ENCODE peak calls at places on chromosomes 5 and 9, in seven cellular contexts. R, N, V, W, I, X and S are unnamed samples. For H3K4me1, the result is how much of the 10 kb centered on the place peaks cover.

GRCh38 chr5:76403963-76404693 is 1.0 kb downstream of the IQGAP2 start:
- DNase-seq in R (peak), N (peak), V (peak), W (no peak), I (peak), X (peak), S (peak)

GRCh38 chr9:27110181-27110580 is 1.2 kb downstream of the TEK start:
- DNase-seq in R (no peak), N (no peak), V (no peak), W (no peak), I (no peak), X (no peak), S (no peak)

GRCh38 chr5:145858929-145859328 is 13.9 kb downstream of the GRXCR2 start:
- DNase-seq in R (no peak), N (no peak), V (no peak), W (peak), I (no peak), X (no peak), S (no peak)

GRCh38 chr5:168772466-168772961 is 193.3 kb upstream of the PANK3 start:
- DNase-seq in R (no peak), N (no peak), V (no peak), W (no peak), I (no peak), X (no peak), S (no peak)

GRCh38 chr9:71269859-71270258 is 148.4 kb upstream of the TRPM3 start:
- DNase-seq in R (no peak), N (no peak), V (no peak), W (no peak), I (no peak), X (no peak), S (no peak)

GRCh38 chr9:126591083-126591482 is 22.6 kb upstream of the LMX1B start:
- DNase-seq in R (no peak), N (no peak), V (no peak), W (peak), I (no peak), X (no peak), S (no peak)

GRCh38 chr5:156879665-156880285 is 29.7 kb downstream of the PPP1R2B start:
- DNase-seq in R (no peak), N (no peak), V (no peak), W (no peak), I (no peak), X (no peak), S (no peak)

GRCh38 chr9:86659413-86660046 is 287.8 kb downstream of the GAS1 start:
- DNase-seq in R (no peak), N (no peak), V (no peak), W (peak), I (no peak), X (no peak), S (no peak)

GRCh38 chr9:125649315-125649714 is 57.7 kb downstream of the MAPKAP1 start:
- DNase-seq in R (no peak), N (no peak), V (no peak), W (peak), I (no peak), X (no peak), S (no peak)

GRCh38 chr5:98836175-98836574 is 62.7 kb downstream of the RGMB start:
- DNase-seq in R (no peak), N (no peak), V (no peak), W (no peak), I (no peak), X (no peak), S (no peak)

GRCh38 chr9:77912895-77913693 is 118.5 kb downstream of the GNAQ start:
- DNase-seq in R (no peak), N (no peak), V (no peak), W (peak), I (no peak), X (no peak), S (no peak)

GRCh38 chr9:82890401-82890800 is 172.5 kb downstream of the RASEF start:
- DNase-seq in R (no peak), N (no peak), V (no peak), W (no peak), I (no peak), X (no peak), S (no peak)

GRCh38 chr5:1644810-1645571 is 121.2 kb upstream of the LPCAT1 start:
- DNase-seq in R (peak), N (peak), V (peak), W (peak), I (peak), X (peak), S (peak)

GRCh38 chr5:35863159-35863558 is 6.5 kb downstream of the IL7R start:
- DNase-seq in R (no peak), N (no peak), V (no peak), W (no peak), I (no peak), X (no peak), S (no peak)
- H3K4me1 ChIP-seq in R (under half), N (under half), V (under half), W (under half), I (under half), X (under half), S (under half)

DNA sequence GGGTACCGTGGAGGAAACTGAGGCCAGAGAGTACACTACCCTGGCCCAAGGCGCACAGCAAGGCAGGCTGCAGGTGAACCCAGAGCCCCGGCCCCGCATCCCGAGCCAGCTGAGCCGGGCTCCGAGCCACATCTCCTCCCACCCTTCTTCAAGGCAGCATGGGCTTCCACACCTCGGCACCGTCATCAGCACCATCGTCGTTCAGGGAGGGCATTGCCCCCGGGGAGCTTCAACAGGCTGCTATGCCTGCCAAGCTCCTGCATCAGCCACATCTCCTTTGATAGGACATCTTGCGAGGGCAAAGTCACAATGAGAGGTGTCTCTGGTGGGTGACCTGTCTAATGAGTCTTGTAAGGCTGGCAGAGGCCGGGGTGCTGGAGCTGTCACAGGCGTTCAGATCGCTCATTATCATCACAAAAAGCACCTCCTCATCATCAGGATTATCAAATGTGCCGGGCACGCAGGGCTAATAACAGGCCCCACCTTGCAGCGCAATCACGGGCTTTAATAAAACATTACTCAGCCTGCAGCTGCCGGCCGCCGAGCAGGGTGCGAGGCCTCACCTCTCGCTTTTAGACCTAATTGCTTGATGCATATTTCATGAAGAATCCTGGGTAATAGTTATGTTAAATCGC is 20.0 kb upstream of the SLC25A51 start:
- DNase-seq in R (no peak), N (peak), V (peak), W (no peak), I (peak), X (no peak), S (no peak)
- H3K4me1 ChIP-seq in R (under half), N (under half), V (under half), W (under half), I (under half), X (under half), S (under half)

DNA sequence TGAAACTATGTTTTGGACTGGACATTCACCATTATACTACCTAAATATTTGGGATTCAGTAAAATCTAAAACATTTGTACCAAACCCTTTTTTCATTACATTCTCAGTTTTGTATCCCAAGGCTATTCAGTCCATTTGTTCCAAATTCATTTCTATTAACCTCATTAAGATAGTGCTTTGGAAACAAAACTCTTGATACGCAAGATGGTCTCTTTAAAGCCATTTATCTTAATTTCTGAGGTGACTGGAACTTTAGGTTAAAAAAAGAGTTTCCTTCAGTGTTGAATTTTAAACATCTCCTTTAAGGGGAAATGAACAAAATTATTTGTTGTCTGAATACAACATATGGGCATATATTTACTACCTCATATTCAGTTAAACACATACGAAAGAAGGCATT is 702.5 kb upstream of the GRAMD2B start:
- DNase-seq in R (no peak), N (no peak), V (no peak), W (no peak), I (no peak), X (no peak), S (no peak)
- H3K4me1 ChIP-seq in R (under half), N (under half), V (under half), W (under half), I (under half), X (under half), S (under half)

GRCh38 chr5:56330167-56330566 is 97.0 kb upstream of the ANKRD55 start:
- DNase-seq in R (no peak), N (no peak), V (no peak), W (no peak), I (no peak), X (no peak), S (no peak)
- H3K4me1 ChIP-seq in R (under half), N (under half), V (under half), W (under half), I (under half), X (under half), S (under half)

DNA sequence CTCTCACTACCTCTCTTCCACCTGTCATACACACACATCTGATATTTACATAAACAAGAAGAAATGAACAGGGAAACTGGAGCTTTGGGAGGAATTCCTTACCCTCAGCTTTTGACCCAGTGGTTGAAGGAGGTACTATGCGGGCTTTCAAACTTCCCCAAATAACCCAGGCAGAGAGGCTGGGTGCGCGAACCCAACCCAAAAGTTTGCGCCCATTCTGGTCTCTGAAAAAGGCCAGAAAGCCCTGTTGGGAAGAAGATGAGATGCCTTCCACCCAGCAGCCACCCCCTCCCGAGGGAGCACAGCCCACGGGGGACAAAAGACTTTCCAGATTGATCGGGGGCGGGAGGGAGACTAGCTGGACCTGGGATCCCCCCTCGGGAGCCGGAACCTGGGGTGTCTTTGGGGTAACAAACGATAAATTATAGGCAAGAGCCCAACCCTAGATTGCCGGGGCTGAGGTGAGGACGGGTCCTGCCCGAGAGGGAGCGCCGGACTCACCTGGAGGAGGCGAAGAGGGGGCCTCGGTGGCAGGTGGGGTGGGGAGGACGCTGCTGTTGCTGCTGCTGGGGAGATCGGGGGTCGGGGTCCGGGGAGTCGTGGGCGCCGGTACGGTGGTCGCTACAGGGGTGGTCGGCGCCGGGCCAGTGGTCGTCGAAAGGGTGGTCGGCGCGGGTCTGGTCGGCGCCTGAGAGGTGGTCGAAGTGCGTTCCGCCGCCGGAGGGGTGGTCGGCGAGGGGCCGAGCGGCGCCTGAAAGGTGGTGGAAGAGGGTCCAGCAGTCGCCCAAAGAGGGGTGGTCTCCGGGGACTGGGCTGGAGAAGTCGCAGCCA is 798 bp downstream of the MEGF9 start:
- DNase-seq in R (no peak), N (peak), V (peak), W (no peak), I (peak), X (peak), S (peak)
- H3K4me1 ChIP-seq in R (under half), N (under half), V (half or more), W (under half), I (under half), X (under half), S (under half)

GRCh38 chr5:115417076-115417475 is 120.6 kb upstream of the CCDC112 start:
- DNase-seq in R (no peak), N (no peak), V (no peak), W (no peak), I (no peak), X (no peak), S (no peak)

GRCh38 chr5:115419794-115420585 is 123.5 kb upstream of the CCDC112 start:
- DNase-seq in R (peak), N (peak), V (no peak), W (peak), I (no peak), X (no peak), S (no peak)

GRCh38 chr5:115418788-115419187 is 122.3 kb upstream of the CCDC112 start:
- DNase-seq in R (peak), N (peak), V (no peak), W (no peak), I (no peak), X (no peak), S (no peak)

GRCh38 chr5:115415143-115415491 is 118.7 kb upstream of the CCDC112 start:
- DNase-seq in R (peak), N (peak), V (no peak), W (peak), I (no peak), X (no peak), S (peak)

DNA sequence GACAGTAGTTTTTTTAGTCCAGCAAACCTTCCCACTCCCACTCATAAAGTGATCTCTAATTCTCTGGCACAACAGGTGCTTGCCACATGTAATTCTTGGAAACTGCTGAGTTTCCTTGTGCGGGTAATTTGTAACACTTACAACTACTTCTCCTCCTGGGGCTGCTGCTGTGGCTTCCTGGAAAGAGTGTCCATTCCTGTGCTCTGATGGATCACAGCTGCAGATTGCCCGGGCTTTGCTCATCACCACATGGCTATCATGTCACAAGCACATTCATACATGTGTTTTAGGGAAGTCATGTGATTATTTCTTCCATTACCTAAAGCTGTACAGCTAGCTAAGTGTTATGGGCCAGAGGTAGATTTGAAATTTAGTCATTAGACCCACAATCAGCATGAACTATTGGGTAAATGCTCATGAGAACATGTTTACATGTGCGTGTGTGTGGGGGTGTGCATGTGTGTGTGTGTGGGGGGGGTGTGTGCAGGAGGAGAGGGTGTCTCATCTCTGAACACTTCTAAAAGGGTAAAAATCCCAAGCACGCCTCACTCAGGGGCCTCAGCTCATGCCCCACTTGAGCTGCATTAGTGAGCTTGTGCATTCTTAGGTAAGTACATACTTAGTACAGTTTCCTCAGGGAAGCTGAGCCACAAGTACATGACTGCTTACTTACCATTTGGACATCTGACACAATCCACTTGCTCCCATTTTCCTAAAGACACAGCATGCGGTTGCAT is 118.1 kb upstream of the CCDC112 start:
- DNase-seq in R (peak), N (peak), V (no peak), W (peak), I (peak), X (no peak), S (no peak)
- H3K4me1 ChIP-seq in R (under half), N (under half), V (under half), W (under half), I (under half), X (under half), S (under half)

DNA sequence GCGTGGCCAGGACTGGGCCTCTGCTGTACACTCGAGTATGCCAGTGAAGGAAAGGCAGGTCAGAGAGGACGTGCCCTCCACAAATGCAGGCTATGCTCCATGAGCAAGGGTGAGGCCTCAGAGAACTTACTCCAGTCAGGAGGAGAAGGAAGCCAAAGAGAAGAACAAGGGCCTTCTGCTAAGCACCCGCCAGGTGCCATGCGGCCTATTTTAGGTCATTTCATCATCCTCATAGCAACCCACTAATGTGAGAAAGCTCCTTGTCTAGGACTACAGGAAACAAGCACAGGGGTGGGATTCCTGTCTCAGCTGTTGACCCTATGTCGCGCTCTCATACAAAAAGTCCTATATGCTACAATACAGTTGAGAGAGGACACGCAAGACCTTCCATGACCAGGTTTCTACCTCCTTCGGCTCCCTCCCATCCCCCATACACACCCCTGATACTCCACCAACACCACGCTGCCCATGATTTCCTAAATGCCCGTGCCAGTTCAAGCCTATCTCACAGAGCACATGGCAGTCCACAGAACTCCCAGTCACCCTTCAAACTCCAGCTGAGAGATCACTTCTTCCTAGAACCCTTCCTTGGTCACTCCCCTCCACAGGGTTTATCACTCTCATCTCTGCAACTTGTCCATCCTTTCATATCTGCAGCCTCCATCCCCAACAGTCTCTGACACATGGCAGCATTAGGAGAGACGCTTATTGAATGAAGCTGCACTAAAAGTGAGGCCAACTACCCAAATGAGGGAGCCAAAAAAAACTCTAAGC is 26.8 kb downstream of the PSMB7 start:
- DNase-seq in R (no peak), N (no peak), V (no peak), W (no peak), I (no peak), X (no peak), S (no peak)
- H3K4me1 ChIP-seq in R (under half), N (under half), V (half or more), W (under half), I (under half), X (half or more), S (under half)

GRCh38 chr9:96040591-96041461 is 165.3 kb downstream of the ERCC6L2 start:
- DNase-seq in R (peak), N (no peak), V (no peak), W (peak), I (no peak), X (no peak), S (no peak)
- H3K4me1 ChIP-seq in R (under half), N (under half), V (under half), W (under half), I (under half), X (under half), S (under half)

DNA sequence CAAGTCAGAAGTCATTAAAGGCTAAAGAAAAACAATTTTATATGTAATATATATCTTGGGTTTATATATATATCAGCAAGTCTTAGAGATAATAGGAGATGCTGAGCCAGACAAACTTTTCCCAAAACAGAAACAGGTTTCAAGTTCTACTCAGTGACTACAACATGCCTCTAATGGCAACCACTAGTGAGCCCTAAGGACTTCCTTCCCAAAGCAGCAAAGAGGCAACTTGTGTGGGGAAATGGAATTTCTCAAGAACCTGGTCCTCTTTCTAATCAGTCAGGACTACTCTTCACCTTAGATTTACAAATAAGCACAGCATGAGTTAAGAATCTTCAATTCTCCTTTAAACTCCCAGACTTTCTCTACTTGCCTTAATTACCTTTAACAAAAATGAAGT is 17.6 kb downstream of the RNF38 start:
- DNase-seq in R (no peak), N (no peak), V (no peak), W (peak), I (no peak), X (no peak), S (no peak)
- H3K4me1 ChIP-seq in R (under half), N (under half), V (half or more), W (under half), I (under half), X (under half), S (under half)

GRCh38 chr5:80208337-80208736 is 47.5 kb downstream of the SERINC5 start:
- DNase-seq in R (no peak), N (no peak), V (no peak), W (no peak), I (no peak), X (no peak), S (no peak)

GRCh38 chr5:80204808-80205614 is 50.8 kb downstream of the SERINC5 start:
- DNase-seq in R (peak), N (peak), V (no peak), W (peak), I (no peak), X (peak), S (no peak)

GRCh38 chr5:80210014-80210413 is 45.8 kb downstream of the SERINC5 start:
- DNase-seq in R (no peak), N (no peak), V (no peak), W (no peak), I (no peak), X (no peak), S (no peak)

GRCh38 chr5:80207832-80208231 is 48.0 kb downstream of the SERINC5 start:
- DNase-seq in R (no peak), N (no peak), V (no peak), W (no peak), I (no peak), X (no peak), S (no peak)

DNA sequence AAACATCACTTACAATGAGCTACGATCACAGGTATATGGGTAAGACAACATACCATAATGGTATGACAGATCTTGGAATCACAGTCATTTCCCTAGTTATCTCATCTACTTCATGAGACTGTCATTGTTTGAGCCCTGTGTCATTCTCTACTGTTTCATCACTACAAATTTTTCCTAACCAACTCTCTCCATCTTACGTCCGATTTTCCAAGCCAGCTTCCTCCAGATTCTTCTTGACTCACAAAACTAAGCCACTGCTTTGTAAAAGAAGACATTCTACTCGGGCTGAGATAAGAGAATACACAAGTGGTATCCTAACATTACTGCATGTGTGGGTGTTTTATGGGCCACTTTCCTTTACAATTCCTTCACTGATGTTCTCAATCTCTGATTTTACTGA is 49.6 kb downstream of the SERINC5 start:
- DNase-seq in R (peak), N (no peak), V (no peak), W (peak), I (no peak), X (no peak), S (no peak)
- H3K4me1 ChIP-seq in R (under half), N (under half), V (under half), W (under half), I (under half), X (half or more), S (under half)